ENCODE peak calls at places on chromosomes 11 and 22, in nine cellular contexts. M is NCI-H1930; O is T-cell; G is mucosa of descending colon; R is DMS153; J is GM13977; P is activated effector memory CD4-positive, alpha-beta T cell treated with Interleukin-2 at 50 U/mL for 16 hours; T is NCI-H345; S is NAMALWA. E is an unnamed sample.
A peak's percentile ranks its signal among the peaks of the same experiment; 100 is the strongest.

GRCh38 chr11:17594686-17595192 is 47.7 kb downstream of the OTOG start:
- DNase-seq in M (no peak), O (no peak), G (no peak), R (no peak), J (no peak), P (no peak), T (no peak), S (no peak), E (no peak)

GRCh38 chr11:73528877-73529530 is 68.9 kb downstream of the FAM168A start:
- DNase-seq in M (no peak), O (no peak), G (no peak), R (no peak), J (no peak), P (no peak), T (no peak), S (no peak), E (no peak)

GRCh38 chr11:102886999-102887398 is 12.2 kb upstream of the MMP12 start:
- DNase-seq in M (no peak), O (no peak), G (no peak), R (no peak), J (no peak), P (no peak), T (no peak), S (no peak), E (no peak)

GRCh38 chr22:49147171-49147570 is 680.5 kb downstream of the BRD1 start:
- DNase-seq in M (no peak), O (no peak), G (no peak), R (no peak), J (no peak), P (no peak), T (no peak), S (no peak), E (no peak)

GRCh38 chr22:44971651-44972362 is 38.0 kb downstream of the PHF21B start:
- DNase-seq in M (no peak), O (no peak), G (no peak), R (no peak), J (no peak), P (no peak), T (no peak), S (no peak), E (no peak)

GRCh38 chr11:134536677-134537076 is 124.6 kb upstream of the B3GAT1 start:
- DNase-seq in M (no peak), O (no peak), G (no peak), R (no peak), J (no peak), P (no peak), T (no peak), S (no peak), E (no peak)

GRCh38 chr11:113387605-113388211 is at the start of gene ANKK1:
- DNase-seq in M (peak; percentile 29), O (no peak), G (no peak), R (no peak), J (no peak), P (no peak), T (no peak), S (no peak), E (peak; percentile 29)

GRCh38 chr22:36846271-36846670 is 14.5 kb upstream of the NCF4 start:
- DNase-seq in M (no peak), O (no peak), G (no peak), R (no peak), J (no peak), P (no peak), T (no peak), S (no peak), E (no peak)

GRCh38 chr11:43419460-43419859 is 60.7 kb downstream of the TTC17 start:
- DNase-seq in M (no peak), O (no peak), G (no peak), R (no peak), J (peak; percentile 18), P (no peak), T (peak; percentile 6), S (peak; percentile 64), E (no peak)

GRCh38 chr11:80330302-80330701 is 889.5 kb upstream of the TENM4 start:
- DNase-seq in M (no peak), O (no peak), G (no peak), R (no peak), J (no peak), P (no peak), T (no peak), S (no peak), E (no peak)

GRCh38 chr22:46992121-46992731 is 229.8 kb downstream of the TBC1D22A start:
- DNase-seq in M (no peak), O (no peak), G (no peak), R (no peak), J (no peak), P (no peak), T (no peak), S (no peak), E (no peak)

GRCh38 chr22:36829370-36830002 is 12.7 kb upstream of the PVALB start:
- DNase-seq in M (no peak), O (no peak), G (no peak), R (peak; percentile 35), J (no peak), P (no peak), T (peak; percentile 27), S (no peak), E (no peak)

GRCh38 chr11:68081691-68082090 is 39.5 kb downstream of the CHKA start:
- DNase-seq in M (no peak), O (no peak), G (no peak), R (no peak), J (no peak), P (no peak), T (no peak), S (no peak), E (no peak)

E was measured in neuronal stem cell.